ENCODE peak calls at places on chromosome 13, in four cellular contexts. K, C, O and P are unnamed samples.

GRCh38 chr13:111389621-111390521 is 69.4 kb downstream of the TEX29 start:
- DNase-seq in C (no peak), K (no peak), O (peak), P (no peak)

GRCh38 chr13:42272776-42273175 is 824 bp downstream of the AKAP11 start:
- DNase-seq in K (no peak), C (no peak), O (no peak), P (no peak)

GRCh38 chr13:34733720-34734119 is 208.3 kb upstream of the NBEA start:
- DNase-seq in K (no peak), O (no peak), C (no peak), P (no peak)

GRCh38 chr13:31749929-31750328 is 10.6 kb downstream of the RXFP2 start:
- DNase-seq in K (no peak), C (peak), O (no peak), P (no peak)

GRCh38 chr13:80454245-80454644 is 113.3 kb upstream of the SPRY2 start:
- DNase-seq in O (no peak), K (no peak), C (peak), P (no peak)

GRCh38 chr13:99269627-99270252 is 11.6 kb upstream of the GPR18 start:
- DNase-seq in O (no peak), C (peak), K (no peak), P (no peak)

GRCh38 chr13:46179576-46180368 is 2.2 kb downstream of the LCP1 start:
- DNase-seq in C (no peak), O (peak), K (peak), P (no peak)

GRCh38 chr13:93740334-93740733 is 513.7 kb downstream of the GPC6 start:
- DNase-seq in O (no peak), C (no peak), K (no peak), P (no peak)

GRCh38 chr13:83325454-83325853 is 556.8 kb downstream of the SLITRK1 start:
- DNase-seq in K (no peak), O (no peak), C (peak), P (no peak)

GRCh38 chr13:110640591-110641029 is 25.3 kb downstream of the NAXD start:
- DNase-seq in O (peak), K (no peak), C (no peak), P (no peak)

GRCh38 chr13:84776578-84776977 is 894.3 kb upstream of the SLITRK1 start:
- DNase-seq in O (no peak), C (no peak), K (no peak), P (no peak)

GRCh38 chr13:108947551-108948030 is 318.2 kb downstream of the MYO16 start:
- DNase-seq in C (no peak), O (no peak), K (no peak), P (no peak)

GRCh38 chr13:25046985-25047660 is 48.8 kb upstream of the PABPC3 start:
- DNase-seq in K (no peak), C (no peak), O (no peak), P (no peak)